ENCODE peak calls at places on chromosomes 13 and 19, in eight cellular contexts. Z, C, H, R, M, X, W and P are unnamed samples.

GRCh38 chr13:95569966-95570365 is 17.4 kb downstream of the CLDN10 start:
- DNase-seq in Z (no peak), M (no peak), C (no peak), W (no peak), X (no peak), R (no peak), H (no peak), P (no peak)

GRCh38 chr19:11737964-11738745 is 591 bp downstream of the ZNF823 start:
- DNase-seq in M (peak; percentile 62), W (peak; percentile 86), C (no peak), Z (peak; percentile 9), X (peak; percentile 27), H (peak; percentile 89), R (peak; percentile 2), P (peak; percentile 21)

GRCh38 chr19:12090807-12091206 is 26.3 kb downstream of the ZNF844 start:
- DNase-seq in R (peak; percentile 3), Z (peak; percentile 11), W (peak; percentile 44), C (no peak), H (peak; percentile 73), M (peak; percentile 83), X (peak; percentile 75), P (peak; percentile 70)

GRCh38 chr13:88919970-88920628 is 1248.9 kb downstream of the SLITRK5 start:
- DNase-seq in H (no peak), W (no peak), M (no peak), Z (no peak), X (no peak), R (no peak), C (no peak), P (no peak)

GRCh38 chr13:48586591-48587103 is 53.8 kb upstream of the RCBTB2 start:
- DNase-seq in X (no peak), H (no peak), M (no peak), Z (no peak), C (no peak), W (peak; percentile 50), R (no peak), P (peak; percentile 57)

GRCh38 chr19:16385821-16386220 is 61.2 kb downstream of the KLF2 start:
- DNase-seq in R (no peak), C (no peak), M (no peak), W (no peak), Z (no peak), X (no peak), H (no peak), P (no peak)

GRCh38 chr13:99311137-99311536 is 3.9 kb upstream of the GPR183 start:
- DNase-seq in W (no peak), M (no peak), X (no peak), R (no peak), C (no peak), H (no peak), Z (no peak), P (no peak)

GRCh38 chr19:58229255-58229639 is 533 bp downstream of the ZNF544 start:
- DNase-seq in C (no peak), X (peak; percentile 37), H (no peak), R (no peak), M (peak; percentile 50), Z (peak; percentile 33), W (no peak), P (peak; percentile 7)

GRCh38 chr19:31118926-31119325 is 230.3 kb downstream of the TSHZ3 start:
- DNase-seq in C (no peak), W (no peak), H (no peak), R (no peak), M (no peak), X (no peak), Z (no peak), P (no peak)

GRCh38 chr13:99415014-99415650 is 86.1 kb upstream of the TM9SF2 start:
- DNase-seq in W (no peak), H (no peak), C (no peak), X (no peak), Z (no peak), R (no peak), M (no peak), P (no peak)

GRCh38 chr19:13998426-13998825 is 7.7 kb downstream of the RFX1 start:
- DNase-seq in M (no peak), W (no peak), R (no peak), Z (no peak), X (no peak), C (no peak), H (no peak), P (no peak)

GRCh38 chr13:84648069-84648640 is 765.9 kb upstream of the SLITRK1 start:
- DNase-seq in R (no peak), W (no peak), M (no peak), Z (no peak), X (peak; percentile 22), H (no peak), C (no peak), P (peak; percentile 37)

GRCh38 chr19:15971217-15971616 is 22.4 kb downstream of the OR10H4 start:
- DNase-seq in C (peak; percentile 3), H (no peak), Z (no peak), R (no peak), W (no peak), X (no peak), M (no peak), P (no peak)

GRCh38 chr13:87123987-87124784 is 547.0 kb upstream of the SLITRK5 start:
- DNase-seq in R (no peak), W (no peak), H (no peak), C (peak; percentile 75), X (peak; percentile 82), Z (peak; percentile 96), M (no peak), P (peak; percentile 97)

GRCh38 chr13:25192936-25193335 is 20.8 kb upstream of the AMER2 start:
- DNase-seq in C (no peak), H (no peak), W (no peak), X (no peak), R (no peak), Z (no peak), M (no peak), P (no peak)

GRCh38 chr13:41577437-41577836 is 120.1 kb downstream of the RGCC start:
- DNase-seq in M (no peak), R (no peak), X (peak; percentile 66), H (peak; percentile 22), C (no peak), Z (no peak), W (peak; percentile 63), P (peak; percentile 71)

GRCh38 chr13:86142080-86142479 is 342.9 kb upstream of the SLITRK6 start:
- DNase-seq in C (no peak), X (no peak), M (no peak), W (no peak), R (no peak), Z (no peak), H (no peak), P (no peak)

DNA sequence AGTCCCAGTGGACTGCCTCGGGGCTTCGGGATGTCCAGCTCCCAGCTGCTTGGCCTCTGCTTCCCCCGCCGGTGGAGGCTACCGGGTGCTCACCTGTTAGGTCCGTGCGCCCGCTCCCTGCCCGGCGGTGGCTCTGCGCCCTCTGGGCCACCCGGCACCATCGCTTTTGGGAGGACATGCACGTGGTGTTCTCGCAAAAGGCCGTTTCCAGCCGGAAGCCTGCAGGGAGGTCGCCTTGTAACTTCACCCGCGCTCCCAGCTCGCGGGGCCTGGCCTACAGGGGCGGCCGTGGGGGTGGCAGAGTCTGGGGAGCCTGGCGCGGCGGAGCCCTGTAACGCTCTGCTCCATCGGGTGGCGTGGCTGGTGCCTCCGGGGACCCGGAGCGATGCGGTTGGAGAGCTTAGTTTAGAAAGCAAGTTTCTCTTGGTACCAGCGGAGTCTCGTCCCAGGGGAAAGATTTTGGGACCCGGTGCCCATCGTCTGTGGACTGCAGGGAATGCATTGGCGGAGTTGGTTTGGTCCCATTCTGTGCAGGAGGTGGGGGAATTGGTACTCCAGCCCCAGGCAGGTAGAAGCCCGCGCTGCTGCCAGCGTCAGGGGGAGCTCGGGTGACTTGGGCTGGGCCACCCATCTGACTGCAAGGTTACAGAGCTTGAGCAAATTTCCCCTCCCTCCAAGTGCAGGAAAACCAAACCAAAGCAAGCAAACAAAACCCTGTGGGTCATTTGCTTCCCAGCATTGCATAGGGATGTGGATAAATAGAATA is 673 bp downstream of the SPATA13 start:
- DNase-seq in R (no peak), C (no peak), X (no peak), M (peak; percentile 75), Z (no peak), H (peak; percentile 72), W (peak; percentile 75), P (peak; percentile 12)
- TF ChIP-seq CTCF in R (no peak), C (no peak), X (no peak), M (no peak), Z (no peak), H (no peak), W (no peak), P (no peak)

DNA sequence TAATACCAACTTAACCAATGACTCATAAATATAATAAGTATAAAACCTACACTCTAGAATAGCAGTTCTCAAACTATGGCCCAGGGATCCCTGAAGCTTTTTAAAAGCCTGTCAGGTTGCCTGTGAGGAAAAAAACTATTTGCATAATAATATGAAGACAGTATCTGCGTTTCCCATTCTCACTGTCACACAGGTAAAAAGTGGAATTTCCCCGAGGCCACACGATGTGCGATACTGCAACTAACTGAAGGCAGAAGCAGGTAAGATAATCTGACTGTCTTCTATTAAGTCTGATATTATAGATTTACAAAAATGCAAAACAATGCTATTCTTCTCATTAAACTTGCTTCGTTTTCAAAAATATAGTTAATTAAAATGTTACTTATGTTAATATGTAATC is 52.5 kb upstream of the EEF1AKMT1 start:
- DNase-seq in M (no peak), C (no peak), W (no peak), X (no peak), H (no peak), Z (no peak), R (no peak), P (no peak)
- H3K4me3 ChIP-seq in M (no peak overlapping the region), C (no peak overlapping the region), W (no peak overlapping the region), X (no peak overlapping the region), H (no peak overlapping the region), Z (no peak overlapping the region), R (no peak overlapping the region), P (no peak overlapping the region)

GRCh38 chr19:38869836-38870607 is 8.1 kb downstream of the RINL start:
- DNase-seq in H (peak; percentile 86), W (peak; percentile 95), R (no peak), M (peak; percentile 91), C (no peak), Z (peak; percentile 18), X (peak; percentile 50), P (peak; percentile 55)
- TF ChIP-seq CTCF in H (peak; percentile 83), W (peak; percentile 98), R (peak; percentile 76), M (peak; percentile 63), C (no peak), Z (peak; percentile 80), X (peak; percentile 71), P (peak; percentile 77)

GRCh38 chr19:2213799-2214198 is 22.3 kb downstream of the PLEKHJ1 start:
- DNase-seq in R (no peak), X (no peak), H (no peak), C (no peak), M (no peak), W (no peak), Z (no peak), P (no peak)
- H3K4me3 ChIP-seq in R (no peak overlapping the region), X (no peak overlapping the region), H (no peak overlapping the region), C (no peak overlapping the region), M (no peak overlapping the region), W (no peak overlapping the region), Z (no peak overlapping the region), P (no peak overlapping the region)